ENCODE peak calls at places on chromosomes 12 and 14, in eight cellular contexts. One of them, this sample, is unnamed.

GRCh38 chr14:105145381-105146180 is 23.0 kb downstream of the JAG2 start:
- DNase-seq in mesothelial cell of epicardium: no peak
- DNase-seq in LoVo: no peak
- DNase-seq in HFF-Myc: no peak
- DNase-seq in colonic mucosa: no peak
- DNase-seq in brain microvascular endothelial cell: no peak
- DNase-seq in cardiac fibroblast: no peak
- DNase-seq in MV-4-11: no peak
- DNase-seq in this sample: no peak

GRCh38 chr12:33438890-33439586 is 581 bp downstream of the SYT10 start:
- DNase-seq in mesothelial cell of epicardium: peak; percentile 71
- DNase-seq in LoVo: no peak
- DNase-seq in HFF-Myc: peak; percentile 0
- DNase-seq in colonic mucosa: no peak
- DNase-seq in brain microvascular endothelial cell: no peak
- DNase-seq in cardiac fibroblast: no peak
- DNase-seq in MV-4-11: no peak
- DNase-seq in this sample: peak; percentile 14

GRCh38 chr12:132282950-132283771 is 46.2 kb downstream of the GALNT9 start:
- DNase-seq in mesothelial cell of epicardium: no peak
- DNase-seq in LoVo: peak; percentile 23
- DNase-seq in HFF-Myc: no peak
- DNase-seq in colonic mucosa: no peak
- DNase-seq in brain microvascular endothelial cell: no peak
- DNase-seq in cardiac fibroblast: no peak
- DNase-seq in MV-4-11: no peak
- DNase-seq in this sample: no peak

GRCh38 chr12:5101686-5102085 is 58.0 kb downstream of the KCNA5 start:
- DNase-seq in mesothelial cell of epicardium: no peak
- DNase-seq in LoVo: no peak
- DNase-seq in HFF-Myc: no peak
- DNase-seq in colonic mucosa: no peak
- DNase-seq in brain microvascular endothelial cell: no peak
- DNase-seq in cardiac fibroblast: no peak
- DNase-seq in MV-4-11: no peak
- DNase-seq in this sample: no peak

GRCh38 chr12:2384533-2385328 is 331.9 kb downstream of the CACNA1C start:
- DNase-seq in mesothelial cell of epicardium: no peak
- DNase-seq in LoVo: no peak
- DNase-seq in HFF-Myc: peak; percentile 48
- DNase-seq in colonic mucosa: no peak
- DNase-seq in brain microvascular endothelial cell: peak; percentile 51
- DNase-seq in cardiac fibroblast: peak; percentile 52
- DNase-seq in MV-4-11: no peak
- DNase-seq in this sample: no peak

GRCh38 chr14:23359167-23359626 is 5.8 kb downstream of the EFS start:
- DNase-seq in mesothelial cell of epicardium: no peak
- DNase-seq in LoVo: no peak
- DNase-seq in HFF-Myc: no peak
- DNase-seq in colonic mucosa: no peak
- DNase-seq in brain microvascular endothelial cell: no peak
- DNase-seq in cardiac fibroblast: no peak
- DNase-seq in MV-4-11: no peak
- DNase-seq in this sample: no peak

GRCh38 chr14:75430106-75430505 is 2.3 kb downstream of the JDP2 start:
- DNase-seq in mesothelial cell of epicardium: no peak
- DNase-seq in LoVo: no peak
- DNase-seq in HFF-Myc: no peak
- DNase-seq in colonic mucosa: peak; percentile 32
- DNase-seq in brain microvascular endothelial cell: no peak
- DNase-seq in cardiac fibroblast: peak; percentile 76
- DNase-seq in MV-4-11: no peak
- DNase-seq in this sample: no peak

GRCh38 chr14:22152161-22152870 is 436.7 kb downstream of the DAD1 start:
- DNase-seq in mesothelial cell of epicardium: no peak
- DNase-seq in LoVo: peak; percentile 32
- DNase-seq in HFF-Myc: no peak
- DNase-seq in colonic mucosa: no peak
- DNase-seq in brain microvascular endothelial cell: no peak
- DNase-seq in cardiac fibroblast: no peak
- DNase-seq in MV-4-11: no peak
- DNase-seq in this sample: no peak

GRCh38 chr14:104794099-104794498 is 1.4 kb downstream of the AKT1 start:
- DNase-seq in mesothelial cell of epicardium: no peak
- DNase-seq in LoVo: peak; percentile 65
- DNase-seq in HFF-Myc: peak; percentile 37
- DNase-seq in colonic mucosa: peak; percentile 77
- DNase-seq in brain microvascular endothelial cell: peak; percentile 55
- DNase-seq in cardiac fibroblast: peak; percentile 73
- DNase-seq in MV-4-11: peak; percentile 27
- DNase-seq in this sample: peak; percentile 66

GRCh38 chr12:94193623-94194022 is 45.2 kb downstream of the PLXNC1 start:
- DNase-seq in mesothelial cell of epicardium: no peak
- DNase-seq in LoVo: no peak
- DNase-seq in HFF-Myc: no peak
- DNase-seq in colonic mucosa: no peak
- DNase-seq in brain microvascular endothelial cell: no peak
- DNase-seq in cardiac fibroblast: no peak
- DNase-seq in MV-4-11: no peak
- DNase-seq in this sample: no peak

GRCh38 chr12:128969480-128970055 is 116.3 kb downstream of the GLT1D1 start:
- DNase-seq in mesothelial cell of epicardium: peak; percentile 55
- DNase-seq in LoVo: no peak
- DNase-seq in HFF-Myc: no peak
- DNase-seq in colonic mucosa: no peak
- DNase-seq in brain microvascular endothelial cell: peak; percentile 11
- DNase-seq in cardiac fibroblast: no peak
- DNase-seq in MV-4-11: peak; percentile 1
- DNase-seq in this sample: peak; percentile 5

GRCh38 chr12:25755681-25756260 is 202.7 kb upstream of the LMNTD1 start:
- DNase-seq in mesothelial cell of epicardium: no peak
- DNase-seq in LoVo: no peak
- DNase-seq in HFF-Myc: no peak
- DNase-seq in colonic mucosa: no peak
- DNase-seq in brain microvascular endothelial cell: peak; percentile 52
- DNase-seq in cardiac fibroblast: no peak
- DNase-seq in MV-4-11: no peak
- DNase-seq in this sample: peak; percentile 21

GRCh38 chr14:29353473-29353872 is 574.2 kb downstream of the PRKD1 start:
- DNase-seq in mesothelial cell of epicardium: no peak
- DNase-seq in LoVo: no peak
- DNase-seq in HFF-Myc: no peak
- DNase-seq in colonic mucosa: no peak
- DNase-seq in brain microvascular endothelial cell: no peak
- DNase-seq in cardiac fibroblast: no peak
- DNase-seq in MV-4-11: no peak
- DNase-seq in this sample: no peak

GRCh38 chr12:87930033-87930432 is 99.2 kb downstream of the C12orf50 start:
- DNase-seq in mesothelial cell of epicardium: no peak
- DNase-seq in LoVo: no peak
- DNase-seq in HFF-Myc: no peak
- DNase-seq in colonic mucosa: no peak
- DNase-seq in brain microvascular endothelial cell: peak; percentile 85
- DNase-seq in cardiac fibroblast: peak; percentile 32
- DNase-seq in MV-4-11: peak; percentile 22
- DNase-seq in this sample: peak; percentile 20

GRCh38 chr14:28676481-28676880 is 90.1 kb upstream of the FOXG1 start:
- DNase-seq in mesothelial cell of epicardium: no peak
- DNase-seq in LoVo: no peak
- DNase-seq in HFF-Myc: no peak
- DNase-seq in colonic mucosa: no peak
- DNase-seq in brain microvascular endothelial cell: peak; percentile 12
- DNase-seq in cardiac fibroblast: no peak
- DNase-seq in MV-4-11: no peak
- DNase-seq in this sample: peak; percentile 88

GRCh38 chr12:45289245-45290217 is 73.6 kb downstream of the ANO6 start:
- DNase-seq in mesothelial cell of epicardium: no peak
- DNase-seq in LoVo: no peak
- DNase-seq in HFF-Myc: no peak
- DNase-seq in colonic mucosa: no peak
- DNase-seq in brain microvascular endothelial cell: no peak
- DNase-seq in cardiac fibroblast: no peak
- DNase-seq in MV-4-11: no peak
- DNase-seq in this sample: no peak

GRCh38 chr12:10226740-10227139 is 14.1 kb downstream of the GABARAPL1 start:
- DNase-seq in mesothelial cell of epicardium: no peak
- DNase-seq in LoVo: no peak
- DNase-seq in HFF-Myc: no peak
- DNase-seq in colonic mucosa: no peak
- DNase-seq in brain microvascular endothelial cell: no peak
- DNase-seq in cardiac fibroblast: no peak
- DNase-seq in MV-4-11: no peak
- DNase-seq in this sample: no peak

GRCh38 chr12:104376650-104377506 is 73.3 kb downstream of the EID3 start:
- DNase-seq in mesothelial cell of epicardium: no peak
- DNase-seq in LoVo: no peak
- DNase-seq in HFF-Myc: no peak
- DNase-seq in colonic mucosa: no peak
- DNase-seq in brain microvascular endothelial cell: no peak
- DNase-seq in cardiac fibroblast: no peak
- DNase-seq in MV-4-11: no peak
- DNase-seq in this sample: no peak

This sample was measured in RWPE1.